ENCODE peak calls at places on chromosomes 16 and 17, in four cellular contexts. J is CD8-positive, alpha-beta memory T cell; F is A549; G is heart left ventricle. W is an unnamed sample.

GRCh38 chr16:27254262-27254811 is 14.2 kb downstream of the NSMCE1 start:
- DNase-seq in F (no peak), J (no peak), G (no peak), W (no peak)

GRCh38 chr17:17256316-17256715 is 19.3 kb upstream of the FLCN start:
- DNase-seq in G (no peak), J (no peak), F (no peak), W (no peak)

GRCh38 chr17:4329838-4330237 is 36.6 kb downstream of the UBE2G1 start:
- DNase-seq in F (peak; percentile 90), G (no peak), J (no peak), W (no peak)

GRCh38 chr17:79041723-79042420 is 17.9 kb downstream of the C1QTNF1 start:
- DNase-seq in J (no peak), F (no peak), G (no peak), W (no peak)

GRCh38 chr17:58641937-58642336 is 49.9 kb downstream of the TEX14 start:
- DNase-seq in F (no peak), G (no peak), J (no peak), W (no peak)

GRCh38 chr17:78677303-78678219 is 100.4 kb upstream of the DNAH17 start:
- DNase-seq in F (peak; percentile 44), G (no peak), J (no peak), W (no peak)

GRCh38 chr16:83689385-83689831 is 118.4 kb upstream of the HSBP1 start:
- DNase-seq in F (no peak), G (no peak), J (no peak), W (no peak)

GRCh38 chr17:76404256-76404655 is 19.8 kb downstream of the SPHK1 start:
- DNase-seq in J (no peak), F (no peak), G (no peak), W (no peak)

GRCh38 chr17:73546770-73547345 is 97.4 kb downstream of the SDK2 start:
- DNase-seq in G (peak; percentile 39), F (peak; percentile 38), J (no peak), W (no peak)

GRCh38 chr17:74877592-74878543 is 5.1 kb upstream of the FDXR start:
- DNase-seq in G (peak; percentile 51), J (no peak), F (no peak), W (no peak)

GRCh38 chr16:65697061-65697460 is 575.2 kb upstream of the CDH11 start:
- DNase-seq in F (no peak), J (no peak), G (no peak), W (no peak)

GRCh38 chr17:76537288-76537577 is 276 bp downstream of the CYGB start:
- DNase-seq in J (no peak), F (no peak), G (peak; percentile 69), W (peak; percentile 55)

GRCh38 chr17:67016039-67016762 is 28.2 kb upstream of the CACNG1 start:
- DNase-seq in J (no peak), F (no peak), G (no peak), W (no peak)

DNA sequence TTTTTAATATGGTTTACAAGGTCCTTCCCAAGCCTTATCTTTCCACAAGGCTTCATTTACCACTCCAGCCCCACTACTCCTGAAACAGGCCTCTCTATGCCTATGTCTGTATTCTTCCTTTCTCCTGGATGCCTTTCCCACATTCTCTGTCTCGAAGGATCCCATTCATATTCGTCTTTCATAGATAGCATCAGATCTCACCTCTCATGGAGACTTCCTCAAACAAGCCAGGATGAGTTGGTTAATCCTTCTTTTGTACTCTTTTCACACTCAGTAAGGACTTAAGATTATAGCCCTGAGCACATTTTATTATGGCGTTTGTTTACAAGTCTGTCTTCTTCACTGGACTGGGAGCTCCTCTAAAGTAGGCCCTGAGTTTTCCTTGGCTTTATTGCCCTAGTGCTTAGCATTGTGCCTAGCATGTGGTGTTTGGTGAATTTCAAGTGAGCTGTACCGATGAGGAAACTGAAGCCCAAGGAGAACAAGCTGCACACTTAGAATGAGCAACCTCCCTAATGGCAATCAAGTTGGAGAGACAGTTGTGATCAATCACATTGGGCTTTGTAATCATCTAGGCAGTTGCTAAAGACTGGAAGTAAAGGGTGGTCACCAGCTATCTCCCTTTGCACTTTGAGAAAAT is 10.0 kb upstream of the TBX4 start:
- DNase-seq in J (no peak), G (no peak), F (no peak), W (no peak)
- H3K27ac ChIP-seq in J (no peak overlapping the region), G (no peak overlapping the region), F (no peak overlapping the region), W (no peak overlapping the region)

GRCh38 chr17:5431929-5432556 is 6.9 kb downstream of the C1QBP start:
- DNase-seq in G (no peak), F (no peak), J (no peak), W (no peak)
- H3K27ac ChIP-seq in G (no peak overlapping the region), F (no peak overlapping the region), J (no peak overlapping the region), W (no peak overlapping the region)

GRCh38 chr16:24653725-24654124 is 75.7 kb upstream of the TNRC6A start:
- DNase-seq in F (no peak), G (no peak), J (no peak), W (no peak)
- H3K27ac ChIP-seq in F (peak overlapping the region; percentile 59), G (no peak overlapping the region), J (no peak overlapping the region), W (no peak overlapping the region)

GRCh38 chr17:29114141-29114540 is 66.1 kb downstream of the MYO18A start:
- DNase-seq in J (no peak), G (no peak), F (no peak), W (no peak)
- H3K27ac ChIP-seq in J (no peak overlapping the region), G (no peak overlapping the region), F (no peak overlapping the region), W (no peak overlapping the region)

GRCh38 chr17:27573971-27574525 is 56.9 kb upstream of the LGALS9 start:
- DNase-seq in G (no peak), J (no peak), F (no peak), W (no peak)

GRCh38 chr17:27571563-27572129 is 59.3 kb upstream of the LGALS9 start:
- DNase-seq in J (peak; percentile 9), G (peak; percentile 41), F (no peak), W (no peak)

GRCh38 chr17:27572665-27573064 is 58.3 kb upstream of the LGALS9 start:
- DNase-seq in G (no peak), J (peak; percentile 13), F (no peak), W (no peak)

GRCh38 chr17:27575100-27575911 is 55.7 kb upstream of the LGALS9 start:
- DNase-seq in J (no peak), F (no peak), G (no peak), W (no peak)

DNA sequence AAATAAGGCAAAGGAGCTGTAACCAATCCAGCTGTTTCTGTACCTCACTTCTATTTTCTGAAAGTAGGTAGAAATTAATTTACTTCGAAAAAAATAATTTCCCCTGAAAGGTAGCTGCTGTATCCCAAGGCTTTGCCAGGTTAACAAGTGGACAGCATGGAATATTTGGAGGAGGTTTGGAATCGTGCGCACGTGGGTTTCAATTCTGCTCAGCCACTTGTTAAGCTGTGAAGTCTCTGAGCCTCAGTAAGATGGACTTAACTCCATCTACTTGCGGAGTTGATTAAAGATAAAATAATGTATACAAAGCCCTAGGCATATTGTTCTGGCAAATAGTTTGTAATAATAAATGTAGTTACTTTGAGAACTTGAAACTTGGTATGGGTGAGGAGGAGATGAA is 57.4 kb upstream of the LGALS9 start:
- DNase-seq in F (no peak), J (no peak), G (no peak), W (no peak)
- H3K27ac ChIP-seq in F (peak overlapping the region; percentile 87), J (peak overlapping the region; percentile 40), G (no peak overlapping the region), W (no peak overlapping the region)

GRCh38 chr17:42181851-42182207 is 887 bp upstream of the KCNH4 start:
- DNase-seq in F (no peak), G (no peak), J (no peak), W (no peak)

GRCh38 chr17:42184717-42185496 is at the start of gene HCRT:
- DNase-seq in G (no peak), F (no peak), J (no peak), W (no peak)

GRCh38 chr17:42185497-42185860 is 227 bp upstream of the HCRT start:
- DNase-seq in G (no peak), F (no peak), J (no peak), W (no peak)

GRCh38 chr17:42182927-42183734 is 2.1 kb downstream of the HCRT start:
- DNase-seq in G (peak; percentile 7), F (peak; percentile 58), J (no peak), W (no peak)

DNA sequence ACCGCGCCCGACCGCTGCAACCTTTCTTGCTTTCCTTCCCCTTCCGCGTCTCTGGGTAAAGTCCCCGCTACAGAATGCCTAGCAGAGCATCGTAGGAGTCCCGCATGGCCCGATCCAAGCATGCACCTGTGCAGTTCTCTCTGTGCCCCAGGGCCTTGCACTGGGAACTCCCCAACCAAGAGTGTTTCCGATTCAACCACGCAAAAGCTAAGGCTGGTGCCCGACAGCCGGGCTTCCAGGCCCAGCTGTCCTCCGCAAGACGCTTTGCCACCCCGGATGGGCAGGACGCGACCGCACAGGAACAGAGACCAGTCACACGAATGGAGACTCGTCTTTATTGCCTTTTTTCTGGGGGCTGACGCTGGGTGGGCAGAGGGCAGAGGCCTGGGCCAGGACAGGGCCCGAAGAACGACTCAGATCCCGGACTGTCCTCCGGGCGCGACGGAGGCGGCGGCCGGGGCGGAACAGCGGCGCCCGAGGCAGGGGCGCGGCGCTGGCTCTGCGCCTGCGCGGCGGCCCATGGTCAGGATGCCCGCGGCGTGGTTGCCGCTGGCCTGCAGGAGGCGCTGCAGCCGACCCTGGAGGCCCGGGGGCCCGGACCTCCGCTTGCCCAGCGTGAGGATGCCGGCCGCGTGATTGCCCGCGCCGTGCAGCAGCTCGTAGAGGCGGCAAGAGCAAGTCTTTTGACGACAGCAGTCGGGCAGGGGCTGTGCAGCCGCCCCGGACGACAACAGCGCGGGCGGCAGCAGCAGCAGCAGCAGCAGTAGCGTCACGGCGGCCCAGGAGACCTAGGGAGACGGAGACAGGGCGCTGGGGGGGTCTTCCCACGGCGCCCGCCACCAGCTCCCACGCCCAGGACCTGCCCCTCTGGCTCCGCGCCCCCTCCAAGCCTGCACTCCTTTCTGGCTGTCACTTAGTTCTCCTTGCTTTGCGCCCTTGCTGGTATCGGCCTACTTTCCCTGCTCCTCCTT is 1.2 kb downstream of the HCRT start:
- DNase-seq in J (peak; percentile 78), F (peak; percentile 78), G (peak; percentile 84), W (peak; percentile 72)
- H3K27ac ChIP-seq in J (peak overlapping the region; percentile 68), F (peak overlapping the region; percentile 87), G (peak overlapping the region; percentile 88), W (peak overlapping the region; percentile 90)

DNA sequence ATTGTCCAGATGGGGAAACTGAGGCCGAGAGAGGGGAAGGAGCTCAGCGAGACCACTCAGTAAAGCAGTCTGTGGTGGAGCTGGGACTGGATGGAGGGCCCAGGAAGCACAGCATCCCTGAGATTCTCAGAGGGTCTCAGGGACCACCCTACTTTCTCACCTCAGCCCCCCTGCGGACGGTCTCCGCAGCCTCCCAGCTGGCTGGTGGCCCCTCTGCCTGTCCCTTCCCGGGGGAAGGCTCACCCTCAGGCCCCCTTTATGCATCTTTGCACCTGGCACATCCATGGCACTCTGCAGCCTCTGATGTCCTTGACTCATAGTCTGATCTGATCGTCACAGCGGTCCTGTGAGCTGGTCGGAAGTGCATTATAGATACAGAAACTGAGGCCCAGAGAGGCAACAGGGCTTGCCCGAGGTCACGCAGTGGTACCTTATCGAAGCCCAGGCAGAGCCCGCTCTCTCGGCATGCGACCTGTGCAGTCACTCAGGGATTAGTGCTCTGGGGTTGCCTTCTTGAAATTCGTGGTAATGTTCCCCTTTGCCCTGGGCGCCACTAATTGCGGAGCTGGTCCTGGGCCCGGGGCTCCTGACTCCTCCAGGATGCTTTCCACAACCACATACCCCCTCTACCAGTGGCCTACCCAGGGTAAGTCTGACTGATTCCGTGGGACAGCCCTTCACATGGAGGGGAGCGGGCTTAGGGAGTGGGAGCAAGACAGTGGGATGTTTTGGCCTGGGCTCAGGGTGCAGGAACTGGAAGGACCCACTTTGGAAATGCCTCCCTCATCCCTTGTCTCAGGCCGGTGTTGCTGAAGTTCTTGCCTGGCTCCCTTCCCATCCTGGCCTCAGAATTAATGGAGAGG is 24.4 kb downstream of the RAB11FIP4 start:
- DNase-seq in F (no peak), J (no peak), G (no peak), W (no peak)
- H3K27ac ChIP-seq in F (no peak overlapping the region), J (no peak overlapping the region), G (no peak overlapping the region), W (no peak overlapping the region)

W was measured in left ventricle myocardium inferior.